ENCODE peak calls at places on chromosomes 6 and 20, in seven cellular contexts. R, S, O, U, N, B and Q are unnamed samples.

GRCh38 chr20:14996883-14997672 is 659.7 kb upstream of the FLRT3 start:
- DNase-seq in R (no peak), S (no peak), O (no peak), U (no peak), N (no peak), B (no peak), Q (no peak)

GRCh38 chr20:25077610-25078169 is 4.3 kb downstream of the VSX1 start:
- DNase-seq in R (peak; percentile 49), S (no peak), O (no peak), U (no peak), N (no peak), B (no peak), Q (peak; percentile 86)

GRCh38 chr6:81704700-81705099 is 47.8 kb downstream of the TENT5A start:
- DNase-seq in R (no peak), S (no peak), O (no peak), U (no peak), N (no peak), B (no peak), Q (no peak)

GRCh38 chr6:31952140-31952805 is 6.4 kb downstream of the CFB start:
- DNase-seq in R (peak; percentile 75), S (no peak), O (no peak), U (peak; percentile 60), N (peak; percentile 79), B (no peak), Q (peak; percentile 67)

GRCh38 chr20:34536798-34537394 is 20.7 kb downstream of the DYNLRB1 start:
- DNase-seq in R (peak; percentile 73), S (no peak), O (no peak), U (no peak), N (peak; percentile 54), B (no peak), Q (no peak)

GRCh38 chr6:75481936-75482593 is 11.5 kb downstream of the FILIP1 start:
- DNase-seq in R (no peak), S (no peak), O (no peak), U (no peak), N (no peak), B (no peak), Q (no peak)

GRCh38 chr6:30093951-30094350 is 18.4 kb upstream of the RNF39 start:
- DNase-seq in R (no peak), S (no peak), O (no peak), U (no peak), N (no peak), B (no peak), Q (no peak)

GRCh38 chr6:157241411-157241979 is 81.8 kb downstream of the TMEM242 start:
- DNase-seq in R (peak; percentile 34), S (no peak), O (no peak), U (no peak), N (no peak), B (no peak), Q (no peak)

GRCh38 chr6:14472964-14473363 is 355.4 kb downstream of the CD83 start:
- DNase-seq in R (no peak), S (no peak), O (no peak), U (no peak), N (no peak), B (no peak), Q (no peak)

GRCh38 chr20:51631011-51631950 is 88.8 kb upstream of the NFATC2 start:
- DNase-seq in R (no peak), S (no peak), O (peak; percentile 62), U (peak; percentile 81), N (peak; percentile 48), B (peak; percentile 91), Q (no peak)
- TF ChIP-seq POLR2A in R (no peak), S (no peak), O (no peak), U (no peak), N (no peak), B (no peak), Q (no peak)

GRCh38 chr6:129709451-129709908 is 497 bp downstream of the ARHGAP18 start:
- DNase-seq in R (peak; percentile 38), S (no peak), O (peak; percentile 40), U (no peak), N (no peak), B (no peak), Q (no peak)
- TF ChIP-seq POLR2A in R (no peak), S (no peak), O (no peak), U (no peak), N (no peak), B (no peak), Q (no peak)

DNA sequence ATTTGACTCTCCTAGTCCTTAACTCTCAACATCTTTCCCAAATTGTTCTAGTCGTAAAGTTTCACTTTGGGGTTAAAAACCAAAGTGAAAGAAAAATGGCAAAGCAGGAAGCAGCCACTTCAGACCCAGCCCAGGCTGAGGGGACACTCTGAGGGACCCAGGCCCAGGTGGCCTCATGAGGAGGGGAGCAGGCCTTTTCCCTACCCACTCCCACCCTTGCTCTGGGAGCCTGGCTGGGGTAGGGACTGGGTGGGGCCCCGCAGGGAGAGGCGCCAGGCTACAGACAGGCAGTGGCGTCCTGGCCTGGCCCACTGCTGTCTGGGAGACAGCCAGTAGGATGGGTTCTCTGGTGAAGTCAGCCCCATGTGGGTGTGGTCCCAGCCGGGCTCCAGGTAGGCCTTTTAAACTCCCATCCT is 68.7 kb upstream of the MYL9 start:
- DNase-seq in R (peak; percentile 54), S (peak; percentile 80), O (peak; percentile 51), U (peak; percentile 71), N (peak; percentile 58), B (peak; percentile 52), Q (peak; percentile 33)
- TF ChIP-seq POLR2A in R (no peak), S (no peak), O (no peak), U (no peak), N (no peak), B (no peak), Q (no peak)

GRCh38 chr6:44260451-44261297 is 3.3 kb upstream of the SLC35B2 start:
- DNase-seq in R (no peak), S (no peak), O (no peak), U (no peak), N (no peak), B (no peak), Q (no peak)

GRCh38 chr6:44258921-44259320 is 1.6 kb upstream of the SLC35B2 start:
- DNase-seq in R (no peak), S (no peak), O (no peak), U (no peak), N (no peak), B (no peak), Q (peak; percentile 45)

GRCh38 chr6:44258325-44258863 is 1.1 kb upstream of the SLC35B2 start:
- DNase-seq in R (no peak), S (no peak), O (no peak), U (no peak), N (no peak), B (no peak), Q (peak; percentile 49)

GRCh38 chr6:44261581-44261980 is 3.8 kb downstream of the NFKBIE start:
- DNase-seq in R (no peak), S (no peak), O (no peak), U (no peak), N (no peak), B (no peak), Q (no peak)

GRCh38 chr6:44260011-44260410 is 2.7 kb upstream of the SLC35B2 start:
- DNase-seq in R (no peak), S (no peak), O (no peak), U (no peak), N (no peak), B (no peak), Q (peak; percentile 23)
- TF ChIP-seq POLR2A in R (no peak), S (no peak), O (no peak), U (no peak), N (no peak), B (no peak), Q (no peak)